ENCODE peak calls at places on chromosomes 2 and 18, in four cellular contexts. F is PC-9, P is colonic mucosa, N is upper lobe of right lung. E is an unnamed sample.

GRCh38 chr2:152406119-152406835 is 71.3 kb downstream of the FMNL2 start:
- DNase-seq in N (no peak), F (no peak), P (no peak), E (no peak)

GRCh38 chr2:36453652-36454051 is 98.1 kb downstream of the CRIM1 start:
- DNase-seq in N (no peak), P (no peak), F (no peak), E (no peak)

GRCh38 chr2:10405441-10405840 is 42.7 kb downstream of the ODC1 start:
- DNase-seq in F (peak; percentile 96), P (no peak), N (peak; percentile 78), E (peak; percentile 99)

GRCh38 chr2:109604597-109604996 is 9.2 kb downstream of the SEPTIN10 start:
- DNase-seq in P (no peak), F (peak; percentile 77), N (peak; percentile 73), E (peak; percentile 76)

GRCh38 chr2:105398522-105399206 is at the start of gene FHL2:
- DNase-seq in N (peak; percentile 70), P (peak; percentile 77), F (peak; percentile 61), E (peak; percentile 92)

GRCh38 chr2:170822885-170823799 is 6.5 kb downstream of the GAD1 start:
- DNase-seq in N (no peak), P (no peak), F (no peak), E (peak; percentile 85)

GRCh38 chr2:98809116-98809515 is 78.2 kb upstream of the MGAT4A start:
- DNase-seq in F (no peak), N (no peak), P (no peak), E (no peak)

GRCh38 chr18:12296087-12296403 is 12.0 kb upstream of the TUBB6 start:
- DNase-seq in F (no peak), P (no peak), N (peak; percentile 39), E (no peak)

GRCh38 chr2:26691881-26692813 is at the start of gene KCNK3:
- DNase-seq in F (no peak), N (peak; percentile 73), P (peak; percentile 28), E (peak; percentile 97)

GRCh38 chr2:207950063-207950760 is 75.1 kb downstream of the PLEKHM3 start:
- DNase-seq in F (no peak), N (no peak), P (no peak), E (no peak)

GRCh38 chr18:73261923-73262322 is 394.1 kb upstream of the NETO1 start:
- DNase-seq in P (no peak), F (no peak), N (no peak), E (no peak)

GRCh38 chr2:14288016-14288415 is 344.5 kb upstream of the LRATD1 start:
- DNase-seq in F (peak; percentile 76), N (no peak), P (no peak), E (no peak)

GRCh38 chr2:223549215-223549614 is 52.9 kb downstream of the SCG2 start:
- DNase-seq in N (no peak), P (no peak), F (peak; percentile 100), E (peak; percentile 30)

GRCh38 chr18:54947115-54947514 is 12.1 kb downstream of the CCDC68 start:
- DNase-seq in P (peak; percentile 63), N (no peak), F (no peak), E (no peak)

GRCh38 chr2:136129601-136130000 is 11.7 kb upstream of the CXCR4 start:
- DNase-seq in P (no peak), F (peak; percentile 39), N (no peak), E (no peak)

GRCh38 chr2:157302492-157303099 is 23.0 kb downstream of the ERMN start:
- DNase-seq in N (no peak), F (no peak), P (no peak), E (peak; percentile 70)

GRCh38 chr2:124542932-124543640 is 518.0 kb downstream of the CNTNAP5 start:
- DNase-seq in N (no peak), P (no peak), F (no peak), E (no peak)

GRCh38 chr2:120352701-120353590 is 7.0 kb downstream of the INHBB start:
- DNase-seq in F (peak; percentile 98), P (no peak), N (no peak), E (peak; percentile 90)

GRCh38 chr2:232363784-232364615 is 14.6 kb upstream of the ALPP start:
- DNase-seq in N (peak; percentile 46), P (no peak), F (no peak), E (peak; percentile 77)

GRCh38 chr2:219270055-219270372 is 9.2 kb upstream of the DNAJB2 start:
- DNase-seq in P (no peak), F (no peak), N (peak; percentile 28), E (no peak)

GRCh38 chr18:49690307-49690706 is 123.0 kb downstream of the ACAA2 start:
- DNase-seq in P (no peak), F (peak; percentile 91), N (no peak), E (no peak)

GRCh38 chr2:216740557-216741222 is 45.3 kb upstream of the IGFBP5 start:
- DNase-seq in P (no peak), N (no peak), F (no peak), E (peak; percentile 80)

GRCh38 chr2:208320686-208321085 is 54.6 kb downstream of the PIKFYVE start:
- DNase-seq in F (no peak), N (no peak), P (no peak), E (no peak)

GRCh38 chr2:54658548-54659207 is 64.8 kb upstream of the EML6 start:
- DNase-seq in N (no peak), F (no peak), P (no peak), E (no peak)

DNA sequence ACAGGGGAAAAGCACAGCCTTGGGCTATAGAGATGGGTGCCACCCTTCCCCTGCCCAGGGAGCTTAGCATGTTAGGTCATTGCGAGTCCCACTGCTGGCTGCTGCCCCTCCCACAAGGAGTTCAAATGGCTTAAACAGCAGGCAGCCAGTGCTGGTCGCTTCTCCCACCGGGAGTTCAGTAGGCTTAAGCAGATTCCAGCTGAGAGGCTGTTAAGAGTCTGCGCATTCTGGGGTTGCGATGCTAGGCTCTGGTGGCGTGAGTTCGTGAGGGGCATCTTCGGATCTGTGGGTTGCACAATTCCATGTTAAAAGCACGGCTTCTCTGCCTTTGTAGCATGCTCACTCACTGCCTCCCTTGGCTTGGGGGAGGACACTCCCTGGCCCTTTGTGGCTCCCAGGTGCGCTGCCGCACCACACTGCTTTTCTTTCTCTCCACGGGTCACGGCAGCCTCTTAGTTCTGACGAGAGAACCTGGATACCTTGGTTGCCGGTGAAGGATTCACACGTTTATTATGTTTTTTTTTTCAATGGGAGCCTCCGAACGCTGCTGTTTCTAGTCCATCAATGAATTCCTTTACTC is 93.2 kb downstream of the UNC80 start:
- DNase-seq in P (no peak), F (no peak), N (no peak), E (no peak)
- H3K4me1 ChIP-seq in P (no peaks in the 10 kb centered on the region), F (no peaks in the 10 kb centered on the region), N (no peaks in the 10 kb centered on the region), E (no peaks in the 10 kb centered on the region)

GRCh38 chr2:47190188-47190818 is 35.2 kb upstream of the STPG4 start:
- DNase-seq in P (no peak), F (peak; percentile 90), N (no peak), E (peak; percentile 41)
- H3K4me1 ChIP-seq in P (peaks cover 6% of the 10 kb centered on the region), F (peaks cover 71% of the 10 kb centered on the region), N (peaks cover 24% of the 10 kb centered on the region), E (peaks cover 60% of the 10 kb centered on the region)

GRCh38 chr2:65417509-65418085 is 14.8 kb downstream of the SPRED2 start:
- DNase-seq in N (no peak), F (no peak), P (no peak), E (no peak)
- H3K4me1 ChIP-seq in N (peaks cover 39% of the 10 kb centered on the region), F (peaks cover 40% of the 10 kb centered on the region), P (peaks cover 17% of the 10 kb centered on the region), E (peaks cover 18% of the 10 kb centered on the region)

GRCh38 chr2:121599963-121600651 is 49.2 kb downstream of the CLASP1 start:
- DNase-seq in N (no peak), P (no peak), F (no peak), E (no peak)
- H3K4me1 ChIP-seq in N (peaks cover 16% of the 10 kb centered on the region), P (no peaks in the 10 kb centered on the region), F (peaks cover 3% of the 10 kb centered on the region), E (peaks cover 11% of the 10 kb centered on the region)

GRCh38 chr18:69999671-70000070 is 52.0 kb upstream of the CD226 start:
- DNase-seq in P (no peak), F (no peak), N (no peak), E (no peak)
- H3K4me1 ChIP-seq in P (no peaks in the 10 kb centered on the region), F (no peaks in the 10 kb centered on the region), N (no peaks in the 10 kb centered on the region), E (no peaks in the 10 kb centered on the region)

GRCh38 chr2:239578381-239578780 is 177.6 kb upstream of the HDAC4 start:
- DNase-seq in N (peak; percentile 43), P (no peak), F (no peak), E (no peak)

GRCh38 chr2:239575931-239576445 is 175.2 kb upstream of the HDAC4 start:
- DNase-seq in N (peak; percentile 30), F (no peak), P (no peak), E (no peak)

GRCh38 chr2:239577913-239578312 is 177.1 kb upstream of the HDAC4 start:
- DNase-seq in P (no peak), N (peak; percentile 40), F (no peak), E (no peak)

GRCh38 chr2:239577306-239577705 is 176.5 kb upstream of the HDAC4 start:
- DNase-seq in N (peak; percentile 26), F (no peak), P (no peak), E (no peak)

DNA sequence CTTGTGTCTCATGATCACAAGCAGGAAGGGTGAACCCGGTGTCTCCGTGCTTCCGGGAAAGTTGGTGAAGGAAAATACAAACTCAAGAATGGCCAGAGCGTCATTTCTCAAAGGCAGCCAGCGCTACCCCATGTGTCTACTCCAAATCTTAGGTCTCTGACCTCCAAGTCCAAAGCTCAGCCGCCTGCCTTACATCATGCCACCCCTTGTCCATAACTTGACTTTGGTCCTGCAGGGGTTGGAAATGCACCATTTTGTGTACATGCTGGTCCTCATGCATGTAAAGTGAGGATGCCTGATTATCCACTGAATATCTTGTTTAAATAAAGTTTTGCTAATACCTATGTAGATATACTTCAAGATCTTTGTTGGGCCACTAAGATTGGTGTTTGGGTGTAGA is 176.0 kb upstream of the HDAC4 start:
- DNase-seq in N (no peak), F (no peak), P (no peak), E (no peak)
- H3K4me1 ChIP-seq in N (no peaks in the 10 kb centered on the region), F (no peaks in the 10 kb centered on the region), P (no peaks in the 10 kb centered on the region), E (no peaks in the 10 kb centered on the region)

GRCh38 chr2:200380139-200380561 is 73.7 kb downstream of the SPATS2L start:
- DNase-seq in N (no peak), P (no peak), F (no peak), E (no peak)
- H3K4me1 ChIP-seq in N (peaks cover 63% of the 10 kb centered on the region), P (peaks cover 9% of the 10 kb centered on the region), F (peaks cover 78% of the 10 kb centered on the region), E (peaks cover 59% of the 10 kb centered on the region)

GRCh38 chr18:8765692-8766463 is 60.5 kb downstream of the MTCL1 start:
- DNase-seq in N (no peak), P (no peak), F (no peak), E (no peak)
- H3K4me1 ChIP-seq in N (no peaks in the 10 kb centered on the region), P (no peaks in the 10 kb centered on the region), F (no peaks in the 10 kb centered on the region), E (no peaks in the 10 kb centered on the region)